ENCODE peak calls at places on chromosomes 3 and 15, in nine cellular contexts. N is PC-3; L is T-helper 17 cell; U is upper lobe of right lung; A is uterus; I is lower lobe of right lung; B is endodermal cell; T is CD4-positive, alpha-beta T cell; J is AG04450. C is an unnamed sample. For H3K9me3, the result is how much of the 10 kb centered on the place peaks cover.

GRCh38 chr15:44075535-44075934 is 119.5 kb downstream of the FRMD5 start:
- DNase-seq in N (peak), L (no peak), U (no peak), A (no peak), I (no peak), B (no peak), T (no peak), J (no peak), C (no peak)

GRCh38 chr3:196968233-196969000 is at the start of gene PIGZ:
- DNase-seq in N (peak), L (peak), U (peak), A (no peak), I (peak), B (peak), T (peak), J (no peak), C (no peak)

GRCh38 chr3:107945406-107945805 is 145.4 kb downstream of the CD47 start:
- DNase-seq in N (no peak), L (no peak), U (no peak), A (no peak), I (no peak), B (no peak), T (no peak), J (no peak), C (no peak)

GRCh38 chr3:136919799-136920580 is 37.8 kb upstream of the IL20RB start:
- DNase-seq in N (no peak), L (no peak), U (no peak), A (no peak), I (no peak), B (no peak), T (no peak), J (no peak), C (no peak)

GRCh38 chr3:169118666-169119370 is 544.7 kb downstream of the MECOM start:
- DNase-seq in N (no peak), L (no peak), U (no peak), A (no peak), I (no peak), B (no peak), T (no peak), J (no peak), C (no peak)

GRCh38 chr15:34297059-34297458 is 40.5 kb downstream of the SLC12A6 start:
- DNase-seq in N (peak), L (no peak), U (no peak), A (no peak), I (no peak), B (no peak), T (no peak), J (no peak), C (no peak)

GRCh38 chr3:17891139-17891850 is 148.9 kb upstream of the TBC1D5 start:
- DNase-seq in N (peak), L (no peak), U (no peak), A (no peak), I (no peak), B (no peak), T (no peak), J (no peak), C (no peak)

GRCh38 chr3:185270262-185270955 is 16.6 kb upstream of the EHHADH start:
- DNase-seq in N (peak), L (no peak), U (no peak), A (no peak), I (no peak), B (peak), T (no peak), J (no peak), C (no peak)

GRCh38 chr3:156749244-156749643 is 74.9 kb downstream of the TIPARP start:
- DNase-seq in N (no peak), L (no peak), U (no peak), A (no peak), I (no peak), B (no peak), T (no peak), J (no peak), C (no peak)

GRCh38 chr15:67249830-67250229 is 4.6 kb downstream of the AAGAB start:
- DNase-seq in N (no peak), L (no peak), U (no peak), A (no peak), I (no peak), B (no peak), T (no peak), J (no peak), C (no peak)

GRCh38 chr3:150144309-150144708 is 173.6 kb upstream of the PFN2 start:
- DNase-seq in N (no peak), L (no peak), U (no peak), A (no peak), I (no peak), B (no peak), T (no peak), J (no peak), C (no peak)

GRCh38 chr3:64685331-64685799 is 2.4 kb downstream of the ADAMTS9 start:
- DNase-seq in N (no peak), L (no peak), U (no peak), A (peak), I (peak), B (no peak), T (no peak), J (no peak), C (no peak)

GRCh38 chr3:196842567-196843434 is 24.9 kb upstream of the SENP5 start:
- DNase-seq in N (no peak), L (no peak), U (no peak), A (no peak), I (no peak), B (no peak), T (no peak), J (no peak), C (no peak)

GRCh38 chr3:13727890-13728289 is 152.0 kb downstream of the WNT7A start:
- DNase-seq in N (no peak), L (no peak), U (peak), A (no peak), I (no peak), B (peak), T (no peak), J (no peak), C (no peak)

GRCh38 chr3:49901351-49902339 is 2.0 kb downstream of the MST1R start:
- DNase-seq in N (peak), L (no peak), U (no peak), A (no peak), I (no peak), B (no peak), T (no peak), J (no peak), C (no peak)

GRCh38 chr3:31446411-31446810 is 86.3 kb upstream of the STT3B start:
- DNase-seq in N (no peak), L (no peak), U (no peak), A (no peak), I (no peak), B (no peak), T (no peak), J (no peak), C (no peak)

GRCh38 chr3:40586866-40587265 is 62.1 kb downstream of the ZNF621 start:
- DNase-seq in N (no peak), L (no peak), U (no peak), A (no peak), I (no peak), B (no peak), T (no peak), J (no peak), C (no peak)

GRCh38 chr3:11721114-11721440 is 77.4 kb upstream of the VGLL4 start:
- DNase-seq in N (no peak), L (no peak), U (no peak), A (no peak), I (no peak), B (no peak), T (no peak), J (no peak), C (no peak)

GRCh38 chr3:64209866-64210609 is 15.2 kb downstream of the PRICKLE2 start:
- DNase-seq in N (no peak), L (no peak), U (peak), A (peak), I (peak), B (no peak), T (no peak), J (no peak), C (no peak)

GRCh38 chr3:114235431-114235830 is 1.9 kb downstream of the ZNF80 start:
- DNase-seq in N (no peak), L (no peak), U (no peak), A (no peak), I (no peak), B (no peak), T (no peak), J (no peak), C (no peak)

GRCh38 chr3:155785662-155786295 is 20.3 kb downstream of the C3orf33 start:
- DNase-seq in N (no peak), L (no peak), U (no peak), A (no peak), I (no peak), B (no peak), T (no peak), J (no peak), C (no peak)

GRCh38 chr3:133881987-133882825 is 13.5 kb downstream of the RAB6B start:
- DNase-seq in N (peak), L (no peak), U (peak), A (no peak), I (no peak), B (no peak), T (no peak), J (no peak), C (no peak)

GRCh38 chr15:22263738-22264137 is 183.4 kb downstream of the OR4M2 start:
- DNase-seq in N (no peak), L (no peak), U (no peak), A (no peak), I (no peak), B (no peak), T (no peak), J (no peak), C (no peak)

GRCh38 chr15:22267761-22268160 is 187.4 kb downstream of the OR4M2 start:
- DNase-seq in N (no peak), L (no peak), U (no peak), A (no peak), I (no peak), B (no peak), T (no peak), J (no peak), C (no peak)

GRCh38 chr15:22262613-22263020 is 182.3 kb downstream of the OR4M2 start:
- DNase-seq in N (no peak), L (no peak), U (peak), A (no peak), I (peak), B (no peak), T (peak), J (no peak), C (peak)

GRCh38 chr15:22265961-22266360 is 185.6 kb downstream of the OR4M2 start:
- DNase-seq in N (no peak), L (no peak), U (no peak), A (no peak), I (no peak), B (no peak), T (no peak), J (no peak), C (no peak)

DNA sequence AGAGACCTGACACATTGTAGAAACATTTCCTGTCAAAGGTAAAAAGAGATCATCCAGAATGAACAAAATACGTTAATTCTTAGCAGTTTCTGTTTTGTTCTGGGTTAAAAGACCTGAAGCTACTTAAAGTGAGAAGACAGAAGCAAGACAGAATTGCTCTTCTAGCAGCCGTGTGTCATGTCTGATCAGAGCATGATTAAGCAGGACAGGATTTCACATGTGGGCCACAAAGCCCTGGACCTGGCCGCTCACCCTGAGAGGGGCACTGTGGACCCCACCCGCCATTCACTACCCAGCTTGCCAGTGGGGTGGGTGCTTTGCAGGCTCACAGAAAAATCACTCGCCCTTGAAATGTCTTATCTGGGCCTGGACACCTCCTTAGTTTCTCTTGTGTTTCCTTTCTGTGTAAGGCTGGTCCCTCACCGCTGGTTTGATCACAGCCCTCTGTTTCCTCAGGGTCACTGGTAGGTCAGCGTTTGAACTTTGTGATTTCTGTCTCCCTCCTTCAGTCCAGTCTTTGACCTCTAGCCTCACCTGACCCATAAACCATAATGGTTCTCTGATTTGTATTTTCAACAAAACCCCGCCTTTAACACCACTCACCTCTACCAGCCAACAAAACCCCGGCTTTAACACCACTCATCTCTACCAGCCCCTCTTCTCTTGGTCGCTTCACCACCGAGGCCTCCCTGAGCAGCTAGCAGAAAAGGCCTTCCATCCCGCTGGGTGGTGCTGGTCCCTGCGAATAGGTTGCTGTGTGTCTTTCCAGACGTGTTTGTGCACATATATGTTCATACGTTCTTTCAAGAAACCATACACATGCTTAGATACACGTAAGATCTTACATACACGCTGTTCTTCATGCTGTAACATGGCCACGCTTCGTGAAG is 185.0 kb downstream of the OR4M2 start:
- DNase-seq in N (no peak), L (no peak), U (no peak), A (no peak), I (no peak), B (no peak), T (no peak), J (no peak), C (no peak)
- H3K9me3 ChIP-seq in N (under half), L (under half), U (under half), A (under half), I (under half), B (half or more), T (under half), J (half or more), C (under half)

GRCh38 chr15:46416544-46416943 is 781.7 kb downstream of the SQOR start:
- DNase-seq in N (no peak), L (no peak), U (no peak), A (no peak), I (no peak), B (no peak), T (no peak), J (no peak), C (no peak)
- H3K9me3 ChIP-seq in N (under half), L (under half), U (under half), A (under half), I (under half), B (under half), T (under half), J (under half), C (under half)

DNA sequence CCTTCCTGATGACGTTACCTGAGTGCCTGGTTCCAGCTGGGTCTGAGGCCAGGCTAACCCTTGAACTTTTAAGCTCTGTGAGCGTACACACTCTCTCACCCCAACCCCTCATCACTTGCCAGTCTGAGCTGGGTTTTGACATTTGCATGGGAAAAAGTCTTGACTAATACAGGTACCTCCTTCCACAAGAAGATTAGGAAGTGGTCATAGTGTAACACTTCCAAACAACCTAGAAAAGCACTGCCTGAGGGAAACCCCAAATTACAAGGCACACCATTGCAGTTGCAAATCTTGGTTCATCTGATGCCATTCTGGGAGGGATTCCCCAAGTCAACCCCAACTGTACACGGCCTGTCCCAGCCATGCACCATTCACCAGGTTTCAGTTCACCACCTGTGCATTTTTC is 499.8 kb downstream of the FOXP1 start:
- DNase-seq in N (no peak), L (no peak), U (no peak), A (no peak), I (no peak), B (no peak), T (no peak), J (no peak), C (no peak)
- H3K9me3 ChIP-seq in N (under half), L (under half), U (under half), A (under half), I (under half), B (under half), T (under half), J (under half), C (under half)

GRCh38 chr15:87604857-87605446 is 651.6 kb downstream of the NTRK3 start:
- DNase-seq in N (peak), L (no peak), U (no peak), A (no peak), I (no peak), B (peak), T (no peak), J (no peak), C (no peak)

GRCh38 chr15:87597346-87598052 is 659.0 kb downstream of the NTRK3 start:
- DNase-seq in N (no peak), L (no peak), U (no peak), A (no peak), I (no peak), B (no peak), T (no peak), J (no peak), C (peak)

DNA sequence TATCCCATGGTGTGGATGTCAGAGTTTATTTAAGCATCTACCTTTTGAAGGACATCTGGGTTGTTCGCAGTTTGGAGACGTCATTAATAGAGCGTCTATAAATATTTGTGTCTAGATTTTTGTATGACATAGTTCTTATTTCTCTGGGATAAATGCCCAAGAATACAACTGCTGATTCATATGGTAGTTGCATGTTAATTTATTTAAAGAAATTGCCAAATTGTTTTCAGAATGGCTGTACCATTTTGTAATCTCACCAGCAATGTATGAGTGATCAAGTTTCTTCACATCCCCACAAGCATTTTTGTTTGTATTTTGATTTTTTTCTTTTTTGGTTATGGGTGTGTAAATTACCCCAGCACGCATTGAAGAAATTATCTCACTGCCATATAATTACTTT is 656.9 kb downstream of the NTRK3 start:
- DNase-seq in N (no peak), L (no peak), U (no peak), A (no peak), I (no peak), B (no peak), T (no peak), J (peak), C (no peak)
- H3K9me3 ChIP-seq in N (under half), L (under half), U (under half), A (under half), I (under half), B (under half), T (under half), J (under half), C (under half)

GRCh38 chr15:47514251-47514652 is 203.1 kb upstream of the SEMA6D start:
- DNase-seq in N (peak), L (no peak), U (no peak), A (no peak), I (no peak), B (no peak), T (no peak), J (no peak), C (no peak)
- H3K9me3 ChIP-seq in N (under half), L (under half), U (under half), A (under half), I (under half), B (under half), T (under half), J (under half), C (under half)

GRCh38 chr3:177731644-177732268 is 534.5 kb upstream of the TBL1XR1 start:
- DNase-seq in N (peak), L (no peak), U (no peak), A (no peak), I (no peak), B (no peak), T (no peak), J (peak), C (no peak)

GRCh38 chr3:177733936-177734335 is 536.7 kb upstream of the TBL1XR1 start:
- DNase-seq in N (no peak), L (no peak), U (no peak), A (no peak), I (no peak), B (no peak), T (no peak), J (no peak), C (no peak)

GRCh38 chr3:177739461-177739860 is 542.2 kb upstream of the TBL1XR1 start:
- DNase-seq in N (no peak), L (no peak), U (no peak), A (no peak), I (no peak), B (no peak), T (no peak), J (no peak), C (no peak)

GRCh38 chr3:177733233-177733632 is 536.0 kb upstream of the TBL1XR1 start:
- DNase-seq in N (no peak), L (no peak), U (no peak), A (no peak), I (no peak), B (no peak), T (no peak), J (no peak), C (no peak)

DNA sequence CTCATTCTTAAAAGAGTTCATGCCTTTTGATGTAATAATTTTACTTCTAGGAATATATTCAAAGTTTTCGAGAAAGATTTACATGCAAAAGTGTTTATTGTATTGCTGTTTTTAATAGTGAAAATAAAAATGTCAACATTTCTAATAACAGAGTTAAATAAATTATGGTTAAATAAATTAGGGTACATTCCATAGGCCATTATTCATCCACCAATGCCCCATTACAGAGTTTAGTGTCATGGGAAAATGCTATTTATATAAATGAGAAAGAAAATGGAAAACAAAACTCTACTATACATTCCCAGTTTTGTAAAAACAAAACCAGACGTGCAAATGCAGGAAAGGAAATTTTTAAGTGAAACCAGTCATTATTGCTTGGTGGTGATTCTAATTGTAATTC is 538.2 kb upstream of the TBL1XR1 start:
- DNase-seq in N (no peak), L (no peak), U (no peak), A (no peak), I (no peak), B (no peak), T (no peak), J (no peak), C (no peak)
- H3K9me3 ChIP-seq in N (under half), L (under half), U (under half), A (under half), I (under half), B (under half), T (under half), J (under half), C (under half)

GRCh38 chr3:109154989-109155388 is 18.5 kb downstream of the C3orf85 start:
- DNase-seq in N (no peak), L (no peak), U (no peak), A (no peak), I (no peak), B (no peak), T (no peak), J (no peak), C (no peak)
- H3K9me3 ChIP-seq in N (under half), L (under half), U (under half), A (under half), I (under half), B (under half), T (under half), J (under half), C (under half)

GRCh38 chr3:187473778-187474406 is 105.7 kb downstream of the RTP4 start:
- DNase-seq in N (peak), L (no peak), U (no peak), A (no peak), I (no peak), B (no peak), T (no peak), J (no peak), C (no peak)
- H3K9me3 ChIP-seq in N (under half), L (under half), U (under half), A (under half), I (under half), B (half or more), T (under half), J (under half), C (under half)

DNA sequence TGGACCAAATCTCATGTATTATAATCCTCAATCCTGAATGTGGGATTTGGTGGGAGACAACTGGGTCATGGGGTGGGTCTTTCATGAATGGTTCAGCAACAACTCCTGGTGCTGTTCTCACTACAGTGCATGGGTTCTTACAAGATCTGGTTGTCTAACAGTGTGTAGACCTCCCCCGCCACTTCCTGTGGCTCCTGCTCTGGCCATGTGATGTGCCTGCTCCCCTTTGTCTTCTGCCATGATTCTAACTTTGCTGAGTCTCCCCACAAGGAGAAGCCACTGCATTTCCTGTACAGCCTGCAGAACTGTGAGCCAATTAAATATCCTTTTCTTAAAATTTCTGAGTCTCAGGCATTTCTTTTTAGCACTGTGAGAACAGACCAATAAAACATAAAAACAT is 557.5 kb downstream of the GOLGA6L6 start:
- DNase-seq in N (no peak), L (no peak), U (no peak), A (no peak), I (no peak), B (no peak), T (no peak), J (no peak), C (no peak)
- H3K9me3 ChIP-seq in N (under half), L (under half), U (under half), A (under half), I (under half), B (half or more), T (under half), J (under half), C (under half)

C was measured in CD8-positive, alpha-beta memory T cell.